ENCODE peak calls at places on chromosomes 7 and 10, in six cellular contexts. M, L, Q, B, I and F are unnamed samples.

GRCh38 chr7:11252705-11253272 is 279.1 kb downstream of the PHF14 start:
- DNase-seq in Q (no peak), M (no peak), B (no peak), L (no peak), I (no peak), F (no peak)

GRCh38 chr7:2982831-2983230 is 60.8 kb downstream of the CARD11 start:
- DNase-seq in I (no peak), L (peak), B (no peak), M (no peak), Q (no peak), F (no peak)

GRCh38 chr10:50561816-50562215 is 61.9 kb downstream of the SGMS1 start:
- DNase-seq in B (peak), I (no peak), Q (no peak), L (peak), M (no peak), F (no peak)

GRCh38 chr7:5350174-5350463 is 67.4 kb downstream of the SLC29A4 start:
- DNase-seq in B (no peak), Q (no peak), I (no peak), M (no peak), L (no peak), F (no peak)

GRCh38 chr7:51222916-51223315 is 93.7 kb downstream of the COBL start:
- DNase-seq in L (no peak), M (no peak), B (no peak), I (peak), Q (no peak), F (no peak)

GRCh38 chr10:23055424-23056191 is 39.8 kb upstream of the MSRB2 start:
- DNase-seq in B (no peak), I (no peak), M (no peak), L (no peak), Q (no peak), F (peak)

GRCh38 chr7:47786557-47787248 is 161.6 kb downstream of the PKD1L1 start:
- DNase-seq in I (peak), M (peak), B (no peak), Q (no peak), L (no peak), F (peak)

GRCh38 chr7:102211590-102212550 is 74.8 kb upstream of the SH2B2 start:
- DNase-seq in Q (no peak), M (no peak), B (no peak), L (no peak), I (no peak), F (no peak)

GRCh38 chr7:44727346-44728262 is 21.0 kb upstream of the ZMIZ2 start:
- DNase-seq in M (peak), L (no peak), Q (no peak), B (no peak), I (no peak), F (no peak)

GRCh38 chr7:901388-902154 is 25.2 kb downstream of the GET4 start:
- DNase-seq in Q (peak), M (peak), I (peak), L (peak), B (peak), F (peak)

GRCh38 chr10:71084818-71085126 is 127.6 kb upstream of the UNC5B start:
- DNase-seq in M (no peak), I (no peak), B (no peak), Q (no peak), L (no peak), F (no peak)

GRCh38 chr7:154857240-154857639 is 145.7 kb downstream of the PAXIP1 start:
- DNase-seq in Q (no peak), L (no peak), M (no peak), I (no peak), B (no peak), F (no peak)

GRCh38 chr7:28106316-28106957 is 74.2 kb downstream of the JAZF1 start:
- DNase-seq in M (peak), B (peak), I (peak), Q (no peak), L (no peak), F (no peak)

GRCh38 chr7:158413962-158414961 is 173.4 kb downstream of the PTPRN2 start:
- DNase-seq in M (peak), B (peak), Q (no peak), L (no peak), I (peak), F (no peak)

GRCh38 chr10:124091646-124092269 is 1.6 kb downstream of the CHST15 start:
- DNase-seq in L (peak), M (no peak), B (no peak), Q (no peak), I (no peak), F (no peak)

GRCh38 chr10:31381766-31382316 is 62.8 kb downstream of the ZEB1 start:
- DNase-seq in B (no peak), Q (no peak), I (no peak), L (no peak), M (peak), F (no peak)

GRCh38 chr10:26890956-26891355 is 30.2 kb upstream of the ABI1 start:
- DNase-seq in I (peak), Q (peak), L (peak), M (peak), B (peak), F (peak)

GRCh38 chr7:50446542-50446960 is 3.6 kb downstream of the FIGNL1 start:
- DNase-seq in B (no peak), Q (no peak), L (no peak), M (peak), I (no peak), F (no peak)

GRCh38 chr7:2438181-2438580 is 34.8 kb downstream of the CHST12 start:
- DNase-seq in M (no peak), B (no peak), I (no peak), Q (no peak), L (no peak), F (no peak)

GRCh38 chr7:151992375-151992774 is 33.1 kb upstream of the GALNT11 start:
- DNase-seq in L (peak), I (peak), B (peak), M (peak), Q (peak), F (peak)

GRCh38 chr10:122419016-122419415 is 35.4 kb upstream of the ARMS2 start:
- DNase-seq in M (peak), B (no peak), L (no peak), Q (no peak), I (no peak), F (no peak)

GRCh38 chr7:63067897-63068585 is 930.6 kb upstream of the ZNF722 start:
- DNase-seq in I (no peak), Q (no peak), M (no peak), B (no peak), L (no peak), F (no peak)

GRCh38 chr7:5470721-5471311 is 47.2 kb upstream of the TNRC18 start:
- DNase-seq in I (peak), L (no peak), B (peak), Q (no peak), M (peak), F (no peak)

GRCh38 chr10:88659725-88660592 is 4.3 kb upstream of the LIPF start:
- DNase-seq in Q (no peak), B (no peak), I (no peak), L (no peak), M (peak), F (no peak)

GRCh38 chr7:144834516-144835165 is 1.2 kb downstream of the TPK1 start:
- DNase-seq in I (no peak), B (peak), L (peak), M (peak), Q (no peak), F (no peak)

GRCh38 chr7:976901-977325 is 1.6 kb upstream of the COX19 start:
- DNase-seq in Q (no peak), B (no peak), M (no peak), L (no peak), I (no peak), F (no peak)

GRCh38 chr7:102042016-102042656 is 224.7 kb downstream of the CUX1 start:
- DNase-seq in M (peak), B (no peak), L (no peak), Q (no peak), I (no peak), F (no peak)

GRCh38 chr7:111846900-111847299 is 284.6 kb upstream of the IMMP2L start:
- DNase-seq in B (no peak), Q (no peak), M (no peak), I (no peak), L (no peak), F (no peak)